ENCODE peak calls at places on chromosomes 3 and 15, in five cellular contexts. E is CD8-positive, alpha-beta memory T cell; K is right cardiac atrium; W is DND-41; J is right lobe of liver. M is an unnamed sample.

GRCh38 chr3:58375209-58375608 is 42.5 kb downstream of the PXK start:
- DNase-seq in E (no peak), K (no peak), W (no peak), J (no peak), M (no peak)

GRCh38 chr3:13416002-13416793 is 3.9 kb downstream of the NUP210 start:
- DNase-seq in E (no peak), K (no peak), W (peak; percentile 38), J (no peak), M (no peak)

GRCh38 chr3:58353722-58354553 is 21.2 kb downstream of the PXK start:
- DNase-seq in E (no peak), K (no peak), W (peak; percentile 71), J (no peak), M (no peak)

GRCh38 chr3:177337548-177338331 is 140.5 kb upstream of the TBL1XR1 start:
- DNase-seq in E (peak; percentile 85), K (no peak), W (no peak), J (no peak), M (peak; percentile 19)

GRCh38 chr3:186569779-186570095 is 783 bp upstream of the DNAJB11 start:
- DNase-seq in E (no peak), K (no peak), W (no peak), J (no peak), M (no peak)

GRCh38 chr15:70625438-70625837 is 137.9 kb downstream of the UACA start:
- DNase-seq in E (no peak), K (no peak), W (no peak), J (no peak), M (no peak)

GRCh38 chr15:67822537-67823370 is 2.6 kb upstream of the SKOR1 start:
- DNase-seq in E (no peak), K (peak; percentile 34), W (no peak), J (peak; percentile 32), M (no peak)

GRCh38 chr3:52851348-52851747 is 16.5 kb upstream of the MUSTN1 start:
- DNase-seq in E (no peak), K (no peak), W (peak; percentile 33), J (peak; percentile 72), M (no peak)

GRCh38 chr3:195098741-195099525 is 172.0 kb downstream of the XXYLT1 start:
- DNase-seq in E (no peak), K (no peak), W (no peak), J (peak; percentile 29), M (no peak)

GRCh38 chr3:43405888-43406636 is 119.7 kb downstream of the SNRK start:
- DNase-seq in E (no peak), K (no peak), W (no peak), J (no peak), M (no peak)

GRCh38 chr3:185534511-185534910 is 17.9 kb downstream of the LIPH start:
- DNase-seq in E (no peak), K (no peak), W (no peak), J (no peak), M (no peak)

GRCh38 chr15:42605281-42605744 is 29.9 kb downstream of the STARD9 start:
- DNase-seq in E (no peak), K (no peak), W (no peak), J (no peak), M (no peak)

GRCh38 chr3:144229237-144229830 is 257.7 kb downstream of the DIPK2A start:
- DNase-seq in E (no peak), K (no peak), W (no peak), J (peak; percentile 56), M (no peak)

GRCh38 chr15:40691737-40692136 is 3.2 kb upstream of the RAD51 start:
- DNase-seq in E (no peak), K (no peak), W (no peak), J (no peak), M (no peak)

GRCh38 chr3:137165117-137165806 is 207.5 kb downstream of the IL20RB start:
- DNase-seq in E (no peak), K (no peak), W (no peak), J (no peak), M (no peak)

GRCh38 chr3:43573576-43573975 is 48.2 kb downstream of the ANO10 start:
- DNase-seq in E (no peak), K (no peak), W (no peak), J (no peak), M (no peak)

GRCh38 chr3:82816086-82816485 is 1054.6 kb upstream of the GBE1 start:
- DNase-seq in E (no peak), K (no peak), W (no peak), J (no peak), M (no peak)

GRCh38 chr3:160671995-160672394 is 5.0 kb upstream of the ARL14 start:
- DNase-seq in E (no peak), K (no peak), W (no peak), J (no peak), M (no peak)

GRCh38 chr3:23937296-23937695 is 7.8 kb upstream of the NR1D2 start:
- DNase-seq in E (no peak), K (no peak), W (no peak), J (no peak), M (no peak)

GRCh38 chr3:175270199-175270837 is 411.2 kb downstream of the NAALADL2 start:
- DNase-seq in E (no peak), K (no peak), W (no peak), J (no peak), M (no peak)

GRCh38 chr3:195172285-195172684 is 98.7 kb downstream of the XXYLT1 start:
- DNase-seq in E (no peak), K (no peak), W (no peak), J (no peak), M (no peak)

GRCh38 chr15:87326274-87326673 is 930.3 kb downstream of the NTRK3 start:
- DNase-seq in E (no peak), K (no peak), W (no peak), J (no peak), M (no peak)

GRCh38 chr15:81653259-81653658 is 279.2 kb upstream of the TMC3 start:
- DNase-seq in E (no peak), K (no peak), W (no peak), J (no peak), M (no peak)

GRCh38 chr3:108106031-108106430 is 15.2 kb upstream of the CD47 start:
- DNase-seq in E (no peak), K (no peak), W (no peak), J (no peak), M (no peak)

GRCh38 chr3:108106449-108106848 is 15.6 kb upstream of the CD47 start:
- DNase-seq in E (no peak), K (no peak), W (no peak), J (no peak), M (no peak)

GRCh38 chr3:108102420-108103039 is 11.7 kb upstream of the CD47 start:
- DNase-seq in E (no peak), K (no peak), W (no peak), J (no peak), M (no peak)

GRCh38 chr3:108103040-108103751 is 12.4 kb upstream of the CD47 start:
- DNase-seq in E (no peak), K (no peak), W (no peak), J (peak; percentile 59), M (no peak)

GRCh38 chr3:108103971-108104797 is 13.4 kb upstream of the CD47 start:
- DNase-seq in E (no peak), K (peak; percentile 69), W (no peak), J (no peak), M (no peak)
- H3K27ac ChIP-seq in E (peak overlapping the region; percentile 17), K (no peak overlapping the region), W (no peak overlapping the region), J (no peak overlapping the region), M (no peak overlapping the region)

DNA sequence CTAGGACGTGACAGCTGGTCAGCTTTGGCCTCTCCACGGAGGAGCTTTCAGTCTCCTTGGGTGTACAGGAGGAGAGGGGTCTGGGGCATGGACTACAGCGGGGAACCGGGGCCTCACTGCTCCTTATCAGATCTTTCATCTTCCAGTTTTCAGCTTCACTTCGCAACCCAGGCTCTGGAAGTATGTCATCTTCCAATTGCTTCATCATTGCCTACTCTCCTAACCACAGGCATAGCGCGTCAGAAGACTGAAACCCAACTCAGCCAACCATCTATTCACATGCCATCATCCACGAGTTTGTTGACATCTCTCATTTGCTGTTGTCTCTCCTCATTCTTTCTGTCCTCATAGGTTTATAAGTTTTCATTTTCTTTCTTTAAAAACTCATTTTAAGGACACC is 119.5 kb downstream of the MYLK start:
- DNase-seq in E (no peak), K (no peak), W (no peak), J (no peak), M (no peak)
- H3K4me1 ChIP-seq in E (no peaks in the 10 kb centered on the region), K (no peaks in the 10 kb centered on the region), W (no peaks in the 10 kb centered on the region), J (no peaks in the 10 kb centered on the region), M (no peaks in the 10 kb centered on the region)

GRCh38 chr15:95304874-95305271 is 1025.6 kb upstream of the NR2F2 start:
- DNase-seq in E (no peak), K (no peak), W (no peak), J (no peak), M (no peak)
- H3K27ac ChIP-seq in E (no peak overlapping the region), K (no peak overlapping the region), W (no peak overlapping the region), J (peak overlapping the region; percentile 55), M (no peak overlapping the region)

GRCh38 chr3:46929324-46929723 is 47.2 kb downstream of the CCDC12 start:
- DNase-seq in E (peak; percentile 29), K (peak; percentile 80), W (no peak), J (no peak), M (no peak)

GRCh38 chr3:46930945-46931403 is 45.6 kb downstream of the CCDC12 start:
- DNase-seq in E (no peak), K (no peak), W (no peak), J (no peak), M (no peak)

GRCh38 chr3:46931631-46932441 is 44.7 kb downstream of the CCDC12 start:
- DNase-seq in E (no peak), K (peak; percentile 84), W (no peak), J (peak; percentile 75), M (no peak)

GRCh38 chr3:46928297-46928696 is 48.2 kb downstream of the CCDC12 start:
- DNase-seq in E (peak; percentile 26), K (no peak), W (no peak), J (no peak), M (no peak)

DNA sequence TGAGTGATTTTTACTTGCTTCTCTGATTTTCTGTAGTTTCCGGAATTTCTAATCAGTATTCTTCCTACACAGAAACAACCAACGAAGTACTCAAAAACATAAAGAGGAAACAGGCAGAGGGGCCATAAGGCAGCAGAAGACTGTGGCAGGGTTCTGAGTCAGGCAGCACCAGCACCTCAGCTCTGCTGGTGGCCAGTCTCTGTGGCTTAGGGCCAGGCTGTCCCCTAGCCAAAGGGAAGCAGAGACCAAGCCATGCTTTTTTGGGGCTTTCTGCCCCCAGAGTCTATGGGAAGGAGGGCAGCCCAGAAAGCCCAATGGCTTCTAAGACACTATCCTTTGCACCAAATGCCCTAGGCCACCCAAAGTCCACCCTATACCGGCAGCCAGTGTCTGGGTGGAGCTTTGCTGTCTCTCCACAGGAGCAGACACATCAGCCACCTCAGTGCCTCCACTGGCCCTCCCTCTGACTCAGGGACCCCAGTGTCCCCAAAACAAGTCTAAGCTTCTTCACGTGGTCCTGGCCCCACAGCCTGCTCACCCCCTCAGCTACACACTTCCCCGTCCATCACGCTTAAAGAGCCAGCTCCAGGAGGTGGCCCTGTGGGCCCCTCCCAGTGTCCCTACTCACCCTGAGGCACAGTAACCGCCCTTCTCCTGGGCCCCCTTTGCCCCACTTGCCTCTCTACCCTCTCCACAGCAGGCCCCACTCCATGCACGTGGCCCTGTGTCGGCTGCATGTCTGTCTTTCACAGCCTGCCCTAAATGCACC is 46.2 kb downstream of the CCDC12 start:
- DNase-seq in E (no peak), K (peak; percentile 66), W (no peak), J (no peak), M (no peak)
- H3K4me1 ChIP-seq in E (peaks cover 82% of the 10 kb centered on the region), K (peaks cover 51% of the 10 kb centered on the region), W (peaks cover 9% of the 10 kb centered on the region), J (no peaks in the 10 kb centered on the region), M (peaks cover 70% of the 10 kb centered on the region)